ENCODE peak calls at places on chromosome 14, in five cellular contexts. S, G, K, E and L are unnamed samples.

GRCh38 chr14:101760138-101761011 is 1.1 kb upstream of the PPP2R5C start:
- DNase-seq in G (peak; percentile 99), E (peak; percentile 100), K (peak; percentile 92), S (peak; percentile 98), L (peak; percentile 83)

GRCh38 chr14:23171251-23171975 is 12.0 kb downstream of the SLC7A8 start:
- DNase-seq in G (no peak), S (no peak), K (peak; percentile 95), E (no peak), L (no peak)

GRCh38 chr14:95294834-95295599 is 24.7 kb downstream of the CLMN start:
- DNase-seq in K (peak; percentile 89), S (no peak), E (peak; percentile 39), G (no peak), L (no peak)

GRCh38 chr14:22824711-22825359 is 4.9 kb upstream of the MRPL52 start:
- DNase-seq in K (peak; percentile 93), S (no peak), G (peak; percentile 73), E (peak; percentile 97), L (no peak)

GRCh38 chr14:79496701-79497100 is 714.6 kb downstream of the DIO2 start:
- DNase-seq in K (no peak), G (no peak), S (no peak), E (peak; percentile 43), L (no peak)

GRCh38 chr14:92352158-92352985 is 29.4 kb downstream of the SLC24A4 start:
- DNase-seq in G (no peak), K (peak; percentile 5), S (peak; percentile 48), E (peak; percentile 50), L (no peak)

GRCh38 chr14:100045687-100046344 is 19.4 kb upstream of the EVL start:
- DNase-seq in G (no peak), S (no peak), E (no peak), K (no peak), L (no peak)

GRCh38 chr14:82075566-82075965 is 541.9 kb upstream of the SEL1L start:
- DNase-seq in K (peak; percentile 13), G (no peak), S (peak; percentile 11), E (peak; percentile 3), L (no peak)

GRCh38 chr14:55446127-55446736 is 5.8 kb upstream of the TBPL2 start:
- DNase-seq in E (peak; percentile 89), K (peak; percentile 69), G (peak; percentile 63), S (peak; percentile 61), L (no peak)

GRCh38 chr14:22602011-22602410 is 3.9 kb downstream of the ABHD4 start:
- DNase-seq in E (no peak), K (no peak), G (no peak), S (no peak), L (no peak)

GRCh38 chr14:93002049-93002448 is 79.1 kb downstream of the CHGA start:
- DNase-seq in E (no peak), S (no peak), G (no peak), K (no peak), L (no peak)

GRCh38 chr14:105061428-105062047 is 3.7 kb downstream of the GPR132 start:
- DNase-seq in S (peak; percentile 76), G (peak; percentile 76), E (no peak), K (no peak), L (no peak)

GRCh38 chr14:106378191-106378590 is 851.8 kb downstream of the TMEM121 start:
- DNase-seq in K (no peak), E (no peak), S (peak; percentile 24), G (no peak), L (no peak)

GRCh38 chr14:32492482-32492881 is 163.4 kb downstream of the AKAP6 start:
- DNase-seq in E (no peak), K (no peak), G (no peak), S (no peak), L (no peak)

GRCh38 chr14:67516679-67517078 is 16.4 kb upstream of the PLEKHH1 start:
- DNase-seq in S (no peak), K (no peak), G (no peak), E (no peak), L (no peak)
- TF ChIP-seq CTCF in S (no peak), K (no peak), G (no peak), E (no peak), L (no peak)

DNA sequence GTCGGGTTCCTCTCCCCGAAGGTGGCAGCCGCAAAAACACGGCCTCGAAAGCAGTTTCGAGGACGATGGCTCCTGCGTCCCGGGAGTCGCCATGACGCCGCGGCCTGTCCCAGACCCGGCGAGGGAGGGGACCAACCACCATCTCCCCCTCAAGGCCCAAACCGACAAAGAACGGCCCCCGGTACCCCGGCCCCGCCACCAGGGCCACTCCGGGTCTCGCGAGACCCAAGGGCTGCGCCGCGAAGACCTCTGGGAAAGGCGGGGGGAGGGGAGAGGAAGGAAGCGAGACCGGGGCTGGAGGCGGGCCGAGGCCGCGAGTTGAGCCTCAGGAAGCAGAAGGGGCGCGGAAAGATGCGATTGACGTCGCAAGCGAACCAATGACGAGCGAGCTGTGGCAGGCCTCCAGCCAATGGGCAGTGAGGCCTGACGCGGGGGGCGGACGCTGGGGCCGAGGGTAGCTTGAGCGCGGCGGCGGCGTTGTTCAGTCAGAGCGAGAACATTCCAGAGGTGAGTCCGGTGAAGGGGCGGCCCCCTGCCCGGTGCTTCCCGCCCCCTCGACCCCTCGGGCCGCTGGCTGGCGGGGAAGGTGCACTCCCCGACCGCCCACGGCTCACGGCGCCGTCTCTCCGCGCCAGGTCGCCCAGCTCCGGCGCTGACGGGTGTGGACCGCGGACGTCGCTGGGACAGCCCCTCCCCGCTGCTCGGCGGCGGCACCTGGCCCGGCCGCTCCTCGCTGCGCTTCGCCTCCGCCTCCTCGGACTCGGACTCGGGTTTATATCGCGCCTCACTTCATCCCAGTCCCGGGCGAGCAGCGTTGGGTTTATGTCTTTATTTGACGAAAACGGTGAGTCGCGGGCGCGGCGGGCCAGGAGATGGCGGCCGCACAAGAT is at the start of gene EIF5:
- DNase-seq in K (peak; percentile 92), G (peak; percentile 100), S (peak; percentile 97), E (peak; percentile 99), L (peak; percentile 98)
- TF ChIP-seq CTCF in K (peak; percentile 16), G (peak; percentile 41), S (no peak), E (peak; percentile 37), L (peak; percentile 44)

GRCh38 chr14:72824051-72824450 is 69.8 kb downstream of the DPF3 start:
- DNase-seq in E (no peak), K (no peak), G (no peak), S (no peak), L (no peak)

GRCh38 chr14:72815459-72815858 is 78.4 kb downstream of the DPF3 start:
- DNase-seq in E (no peak), K (no peak), G (no peak), S (no peak), L (no peak)

GRCh38 chr14:72816287-72816686 is 77.6 kb downstream of the DPF3 start:
- DNase-seq in E (no peak), K (no peak), G (no peak), S (no peak), L (no peak)

GRCh38 chr14:72822946-72823611 is 70.8 kb downstream of the DPF3 start:
- DNase-seq in G (no peak), K (no peak), E (no peak), S (no peak), L (no peak)

GRCh38 chr14:72818998-72819397 is 74.9 kb downstream of the DPF3 start:
- DNase-seq in G (no peak), S (no peak), E (no peak), K (no peak), L (no peak)
- TF ChIP-seq CTCF in G (no peak), S (no peak), E (no peak), K (no peak), L (no peak)

DNA sequence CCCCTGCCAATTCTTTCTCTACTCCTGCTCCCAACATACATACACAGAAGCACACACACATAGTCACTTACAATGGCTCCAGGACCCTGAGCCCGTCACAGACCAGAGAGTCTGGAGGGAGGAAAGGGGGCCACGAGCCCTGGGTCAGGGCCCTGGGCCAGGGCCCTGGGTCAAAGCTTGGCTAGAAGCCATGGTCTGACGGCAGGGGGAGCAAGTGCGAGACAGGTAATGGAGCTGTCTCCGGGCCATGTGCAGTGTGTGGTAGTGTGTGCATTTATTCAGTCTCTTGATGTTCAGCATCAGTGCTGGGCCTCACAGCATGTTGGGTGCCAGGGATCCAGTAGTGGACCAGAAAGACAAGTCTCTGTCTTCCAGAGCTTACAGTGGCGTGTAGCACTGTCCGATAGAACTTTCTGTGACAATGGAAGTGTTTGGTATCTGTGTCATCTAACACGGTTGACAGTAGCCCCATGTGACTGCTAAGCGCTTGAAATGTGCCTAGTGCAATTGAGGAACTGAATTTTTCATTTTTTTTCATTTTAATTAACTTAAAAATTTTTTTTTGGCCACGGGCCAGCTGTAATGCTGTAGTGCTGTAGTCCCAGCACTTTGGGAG is 4.2 kb upstream of the RABGGTA start:
- DNase-seq in K (no peak), E (no peak), S (no peak), G (no peak), L (no peak)
- TF ChIP-seq CTCF in K (no peak), E (no peak), S (no peak), G (no peak), L (no peak)

DNA sequence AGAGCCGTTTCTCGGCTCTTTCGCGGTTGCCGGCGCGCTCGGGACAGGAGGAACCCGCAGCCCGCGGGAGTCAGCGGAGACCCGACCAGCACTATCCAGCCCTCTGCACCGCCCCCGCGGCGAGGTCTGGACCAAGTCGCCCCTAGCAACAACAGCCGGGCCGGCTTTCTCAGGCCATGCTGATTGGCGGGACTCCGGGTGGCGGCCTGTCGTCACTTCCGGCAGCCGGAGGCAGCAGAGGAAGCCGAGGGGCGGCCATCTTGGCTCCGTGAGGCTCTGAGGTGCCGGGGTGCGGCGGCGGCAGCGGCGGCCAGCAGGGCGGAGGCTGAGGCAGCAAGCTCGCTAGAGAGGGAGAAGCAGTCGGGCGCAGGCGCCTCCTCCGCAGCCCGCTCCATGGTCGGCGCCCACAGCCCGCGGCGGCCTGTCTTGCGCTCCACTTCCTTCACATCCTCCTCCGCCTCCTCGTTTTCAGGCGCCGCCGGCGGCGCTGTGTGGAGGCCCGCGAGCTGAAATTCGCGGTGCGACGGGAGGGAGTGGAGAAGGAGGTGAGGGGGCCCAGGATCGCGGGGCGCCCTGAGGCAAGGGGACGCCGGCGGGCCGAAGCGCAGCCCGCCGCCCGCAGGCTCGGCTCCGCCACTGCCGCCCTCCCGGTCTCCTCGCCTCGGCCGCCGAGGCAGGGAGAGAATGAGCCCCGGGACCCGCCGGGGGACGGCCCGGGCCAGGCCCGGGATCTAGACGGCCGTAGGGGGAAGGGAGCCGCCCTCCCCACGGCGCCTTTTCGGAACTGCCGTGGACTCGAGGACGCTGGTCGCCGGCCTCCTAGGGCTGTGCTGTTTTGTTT is at the start of gene MARK3:
- DNase-seq in K (peak; percentile 87), E (peak; percentile 98), G (peak; percentile 99), S (peak; percentile 99), L (peak; percentile 96)
- TF ChIP-seq CTCF in K (no peak), E (peak; percentile 18), G (no peak), S (no peak), L (peak; percentile 9)

DNA sequence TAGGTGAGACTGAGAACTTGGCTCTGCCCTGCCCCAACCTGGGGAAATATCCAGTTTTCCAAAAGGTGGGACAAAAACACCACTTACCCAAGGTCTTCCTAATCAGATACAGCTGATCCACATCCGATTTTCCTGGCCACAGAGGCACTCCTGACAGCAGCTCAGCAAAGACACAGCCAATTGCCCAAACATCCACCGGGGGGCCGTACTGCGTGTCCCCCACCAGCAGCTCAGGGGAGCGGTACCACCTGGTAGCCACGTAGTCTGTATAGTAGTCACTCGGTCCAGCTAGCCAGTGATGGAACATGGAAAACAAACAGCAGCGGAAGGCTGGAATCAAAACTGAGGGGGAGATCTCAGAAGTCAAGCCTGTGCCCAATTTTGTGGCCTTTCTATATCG is 28.8 kb downstream of the DMAC2L start:
- DNase-seq in S (no peak), K (no peak), G (no peak), E (no peak), L (no peak)
- TF ChIP-seq CTCF in S (peak; percentile 17), K (no peak), G (no peak), E (peak; percentile 40), L (no peak)